ENCODE peak calls at places on chromosomes 6 and 20, in four cellular contexts. Z is nephron progenitor cell, A is T47D, U is GM12892. G is an unnamed sample.

GRCh38 chr6:35718354-35718695 is 18.5 kb upstream of the ARMC12 start:
- DNase-seq in Z (no peak), A (no peak), U (no peak), G (no peak)

GRCh38 chr20:17227669-17228623 is 1.1 kb downstream of the PCSK2 start:
- DNase-seq in Z (peak), A (no peak), U (no peak), G (no peak)

GRCh38 chr20:37749185-37749584 is 55.4 kb downstream of the CTNNBL1 start:
- DNase-seq in Z (no peak), A (no peak), U (no peak), G (no peak)

GRCh38 chr6:679282-679681 is 13.7 kb downstream of the EXOC2 start:
- DNase-seq in Z (no peak), A (no peak), U (no peak), G (no peak)

GRCh38 chr6:47661960-47662359 is 36.4 kb upstream of the ADGRF4 start:
- DNase-seq in Z (no peak), A (no peak), U (no peak), G (no peak)

GRCh38 chr6:121663292-121663691 is 227.8 kb downstream of the GJA1 start:
- DNase-seq in Z (no peak), A (no peak), U (no peak), G (no peak)

GRCh38 chr6:141403827-141404226 is 728.9 kb upstream of the GJE1 start:
- DNase-seq in Z (no peak), A (no peak), U (no peak), G (no peak)

GRCh38 chr20:237479-237878 is 10.4 kb downstream of the DEFB129 start:
- DNase-seq in Z (no peak), A (no peak), U (no peak), G (no peak)

GRCh38 chr20:5031206-5031557 is 29.9 kb upstream of the SLC23A2 start:
- DNase-seq in Z (no peak), A (no peak), U (no peak), G (no peak)

GRCh38 chr6:100001915-100002388 is 7.9 kb upstream of the MCHR2 start:
- DNase-seq in Z (peak), A (peak), U (no peak), G (no peak)

GRCh38 chr20:45426621-45427020 is 10.7 kb downstream of the PIGT start:
- DNase-seq in Z (no peak), A (no peak), U (no peak), G (no peak)

GRCh38 chr20:57076202-57076651 is 190.2 kb downstream of the BMP7 start:
- DNase-seq in Z (no peak), A (no peak), U (no peak), G (no peak)

GRCh38 chr20:4472906-4473305 is 248.8 kb upstream of the PRND start:
- DNase-seq in Z (no peak), A (no peak), U (no peak), G (no peak)

GRCh38 chr6:26232306-26232949 is 132.6 kb upstream of the BTN3A2 start:
- DNase-seq in Z (no peak), A (no peak), U (no peak), G (no peak)

GRCh38 chr20:22430154-22430745 is 154.1 kb downstream of the FOXA2 start:
- DNase-seq in Z (peak), A (no peak), U (no peak), G (peak)

GRCh38 chr20:19918965-19919329 is 98.2 kb upstream of the NAA20 start:
- DNase-seq in Z (no peak), A (no peak), U (no peak), G (no peak)

GRCh38 chr20:4626228-4626627 is 95.5 kb upstream of the PRND start:
- DNase-seq in Z (no peak), A (no peak), U (no peak), G (no peak)

GRCh38 chr6:20319520-20320357 is 81.9 kb upstream of the E2F3 start:
- DNase-seq in Z (no peak), A (no peak), U (peak), G (no peak)

GRCh38 chr6:1324926-1325325 is 13.0 kb downstream of the FOXQ1 start:
- DNase-seq in Z (no peak), A (no peak), U (no peak), G (no peak)

GRCh38 chr6:154555075-154555677 is 44.7 kb upstream of the CNKSR3 start:
- DNase-seq in Z (no peak), A (peak), U (no peak), G (no peak)

GRCh38 chr20:40687384-40688128 is 1.5 kb downstream of the MAFB start:
- DNase-seq in Z (peak), A (peak), U (no peak), G (peak)

GRCh38 chr6:43846556-43846955 is 76.5 kb downstream of the VEGFA start:
- DNase-seq in Z (no peak), A (no peak), U (no peak), G (no peak)

GRCh38 chr6:112415366-112415765 is 68.2 kb downstream of the RFPL4B start:
- DNase-seq in Z (no peak), A (no peak), U (no peak), G (no peak)

GRCh38 chr6:100226811-100227210 is 232.8 kb upstream of the MCHR2 start:
- DNase-seq in Z (no peak), A (no peak), U (no peak), G (no peak)

GRCh38 chr20:37651932-37652331 is 41.9 kb upstream of the CTNNBL1 start:
- DNase-seq in Z (peak), A (no peak), U (no peak), G (peak)

GRCh38 chr6:85644374-85644762 is 1.7 kb upstream of the SYNCRIP start:
- DNase-seq in Z (no peak), A (no peak), U (no peak), G (no peak)